ENCODE peak calls at places on chromosomes 12 and 14, in four cellular contexts. One of them, this sample, is unnamed.

GRCh38 chr14:98926151-98926550 is 345.8 kb downstream of the BCL11B start:
- DNase-seq in SK-N-SH: no peak
- DNase-seq in H1: no peak
- DNase-seq in K562: no peak
- DNase-seq in this sample: no peak

GRCh38 chr14:89957791-89958190 is 2.1 kb downstream of the TDP1 start:
- DNase-seq in H1: no peak
- DNase-seq in K562: no peak
- DNase-seq in SK-N-SH: no peak
- DNase-seq in this sample: no peak

GRCh38 chr12:30197392-30198047 is 413.8 kb upstream of the TMTC1 start:
- DNase-seq in H1: no peak
- DNase-seq in SK-N-SH: no peak
- DNase-seq in K562: no peak
- DNase-seq in this sample: no peak

GRCh38 chr14:92572050-92572449 is 58.5 kb downstream of the RIN3 start:
- DNase-seq in K562: no peak
- DNase-seq in SK-N-SH: no peak
- DNase-seq in H1: no peak
- DNase-seq in this sample: no peak

GRCh38 chr12:80313184-80313583 is 130.9 kb upstream of the PTPRQ start:
- DNase-seq in H1: no peak
- DNase-seq in SK-N-SH: no peak
- DNase-seq in K562: no peak
- DNase-seq in this sample: no peak

GRCh38 chr14:24418492-24418873 is 11.0 kb downstream of the CBLN3 start:
- DNase-seq in SK-N-SH: no peak
- DNase-seq in K562: no peak
- DNase-seq in H1: no peak
- DNase-seq in this sample: no peak

GRCh38 chr12:58529897-58530296 is 390.4 kb downstream of the LRIG3 start:
- DNase-seq in K562: no peak
- DNase-seq in SK-N-SH: no peak
- DNase-seq in H1: no peak
- DNase-seq in this sample: no peak

GRCh38 chr12:115078334-115078733 is 394.4 kb upstream of the TBX3 start:
- DNase-seq in SK-N-SH: no peak
- DNase-seq in H1: no peak
- DNase-seq in K562: no peak
- DNase-seq in this sample: no peak

GRCh38 chr12:119594399-119594730 is 791 bp downstream of the TMEM233 start:
- DNase-seq in H1: peak
- DNase-seq in K562: no peak
- DNase-seq in SK-N-SH: peak
- DNase-seq in this sample: no peak

GRCh38 chr12:22459872-22460490 is 84.4 kb downstream of the C2CD5 start:
- DNase-seq in H1: no peak
- DNase-seq in SK-N-SH: peak
- DNase-seq in K562: peak
- DNase-seq in this sample: peak

GRCh38 chr12:92341333-92341691 is 195.7 kb upstream of the BTG1 start:
- DNase-seq in K562: no peak
- DNase-seq in SK-N-SH: no peak
- DNase-seq in H1: no peak
- DNase-seq in this sample: no peak

GRCh38 chr12:26287666-26288408 is 92.5 kb downstream of the SSPN start:
- DNase-seq in H1: no peak
- DNase-seq in SK-N-SH: no peak
- DNase-seq in K562: no peak
- DNase-seq in this sample: peak

GRCh38 chr12:115452751-115453281 is 768.8 kb upstream of the TBX3 start:
- DNase-seq in SK-N-SH: peak
- DNase-seq in K562: no peak
- DNase-seq in H1: peak
- DNase-seq in this sample: no peak

GRCh38 chr12:45324391-45324790 is 108.5 kb downstream of the ANO6 start:
- DNase-seq in SK-N-SH: no peak
- DNase-seq in K562: no peak
- DNase-seq in H1: no peak
- DNase-seq in this sample: no peak

GRCh38 chr14:53285806-53286205 is 132.7 kb upstream of the DDHD1 start:
- DNase-seq in K562: no peak
- DNase-seq in H1: no peak
- DNase-seq in SK-N-SH: no peak
- DNase-seq in this sample: no peak

GRCh38 chr12:67921286-67921685 is 68.0 kb upstream of the IFNG-AS1 start:
- DNase-seq in H1: no peak
- DNase-seq in K562: no peak
- DNase-seq in SK-N-SH: no peak
- DNase-seq in this sample: no peak

GRCh38 chr12:89783321-89784060 is 74.9 kb upstream of the ATP2B1 start:
- DNase-seq in SK-N-SH: no peak
- DNase-seq in K562: no peak
- DNase-seq in H1: no peak
- DNase-seq in this sample: no peak

GRCh38 chr14:104268725-104269436 is 130.5 kb downstream of the KIF26A start:
- DNase-seq in H1: peak
- DNase-seq in K562: no peak
- DNase-seq in SK-N-SH: no peak
- DNase-seq in this sample: no peak

GRCh38 chr12:6773662-6774351 is 1.5 kb downstream of the LAG3 start:
- DNase-seq in H1: no peak
- DNase-seq in K562: peak
- DNase-seq in SK-N-SH: no peak
- DNase-seq in this sample: no peak

GRCh38 chr12:27780612-27781408 is 774 bp upstream of the MANSC4 start:
- DNase-seq in SK-N-SH: peak
- DNase-seq in H1: peak
- DNase-seq in K562: peak
- DNase-seq in this sample: peak

GRCh38 chr12:117037296-117038022 is 61.8 kb downstream of the TESC start:
- DNase-seq in SK-N-SH: no peak
- DNase-seq in H1: no peak
- DNase-seq in K562: no peak
- DNase-seq in this sample: no peak

GRCh38 chr14:36942522-36943245 is 229.7 kb downstream of the SLC25A21 start:
- DNase-seq in SK-N-SH: no peak
- DNase-seq in K562: no peak
- DNase-seq in H1: no peak
- DNase-seq in this sample: no peak

GRCh38 chr14:21539154-21539940 is 13.2 kb upstream of the SALL2 start:
- DNase-seq in H1: no peak
- DNase-seq in K562: no peak
- DNase-seq in SK-N-SH: no peak
- DNase-seq in this sample: no peak

GRCh38 chr14:52061380-52061779 is 7.5 kb downstream of the NID2 start:
- DNase-seq in SK-N-SH: no peak
- DNase-seq in H1: no peak
- DNase-seq in K562: no peak
- DNase-seq in this sample: no peak

GRCh38 chr12:32273712-32274111 is 125.6 kb upstream of the FGD4 start:
- DNase-seq in H1: peak
- DNase-seq in K562: no peak
- DNase-seq in SK-N-SH: no peak
- DNase-seq in this sample: no peak

GRCh38 chr14:70821916-70822705 is 12.8 kb upstream of the MAP3K9 start:
- DNase-seq in H1: peak
- DNase-seq in SK-N-SH: peak
- DNase-seq in K562: peak
- DNase-seq in this sample: peak

GRCh38 chr14:90993792-90994191 is 66.6 kb downstream of the RPS6KA5 start:
- DNase-seq in K562: no peak
- DNase-seq in SK-N-SH: no peak
- DNase-seq in H1: no peak
- DNase-seq in this sample: no peak

GRCh38 chr14:89767861-89768268 is 186.7 kb downstream of the EFCAB11 start:
- DNase-seq in H1: no peak
- DNase-seq in SK-N-SH: peak
- DNase-seq in K562: no peak
- DNase-seq in this sample: peak

GRCh38 chr14:104342435-104343293 is 204.3 kb downstream of the KIF26A start:
- DNase-seq in SK-N-SH: no peak
- DNase-seq in H1: peak
- DNase-seq in K562: no peak
- DNase-seq in this sample: no peak

GRCh38 chr12:51349026-51349425 is 2.5 kb upstream of the CELA1 start:
- DNase-seq in H1: no peak
- DNase-seq in SK-N-SH: no peak
- DNase-seq in K562: no peak
- DNase-seq in this sample: no peak

GRCh38 chr14:95244587-95244986 is 75.1 kb downstream of the CLMN start:
- DNase-seq in K562: no peak
- DNase-seq in SK-N-SH: no peak
- DNase-seq in H1: no peak
- DNase-seq in this sample: no peak

GRCh38 chr12:58819345-58819744 is 101.0 kb downstream of the LRIG3 start:
- DNase-seq in K562: no peak
- DNase-seq in H1: peak
- DNase-seq in SK-N-SH: no peak
- DNase-seq in this sample: no peak

GRCh38 chr12:3004655-3005565 is 45.7 kb downstream of the TEAD4 start:
- DNase-seq in H1: no peak
- DNase-seq in K562: no peak
- DNase-seq in SK-N-SH: peak
- DNase-seq in this sample: no peak

GRCh38 chr12:91144053-91144452 is 32.8 kb upstream of the LUM start:
- DNase-seq in SK-N-SH: no peak
- DNase-seq in K562: no peak
- DNase-seq in H1: no peak
- DNase-seq in this sample: no peak

DNA sequence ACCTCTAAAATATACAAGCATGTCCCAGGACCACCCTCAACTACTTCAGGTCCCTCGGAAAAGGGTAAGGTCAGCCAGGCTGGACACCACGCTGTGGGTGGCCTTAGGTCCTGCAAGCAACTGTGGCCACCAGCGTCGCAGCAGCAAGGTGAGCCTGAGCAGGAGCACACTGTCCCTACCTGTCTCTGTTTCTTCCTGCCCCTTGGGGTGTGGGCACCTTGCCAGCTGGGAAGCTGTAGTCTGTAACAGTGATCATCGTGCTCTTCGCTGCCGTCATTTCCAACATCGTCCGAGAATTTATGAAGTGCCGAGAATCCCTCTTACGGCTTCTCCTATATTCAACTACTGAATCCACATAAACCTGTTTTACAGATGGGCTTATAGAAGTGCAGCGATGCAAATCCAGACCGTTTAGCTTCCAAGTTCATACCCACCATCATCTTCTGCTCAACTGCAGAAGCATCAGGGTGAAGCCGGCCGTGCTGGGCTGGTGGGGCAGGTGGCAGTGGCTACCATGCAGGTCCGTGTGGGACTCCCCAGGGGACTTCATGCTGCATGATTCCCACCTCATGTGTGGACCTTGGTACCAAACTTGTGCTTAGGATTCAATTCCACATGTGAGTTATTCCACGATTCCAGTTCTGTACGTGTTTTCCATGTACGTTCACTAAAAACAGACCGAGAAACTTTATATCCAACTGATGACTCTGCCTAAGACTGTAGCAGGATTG is 361.3 kb upstream of the SFSWAP start:
- DNase-seq in SK-N-SH: no peak
- DNase-seq in H1: no peak
- DNase-seq in K562: no peak
- DNase-seq in this sample: no peak
- TF ChIP-seq JUND in SK-N-SH: no peak
- TF ChIP-seq JUND in H1: no peak
- TF ChIP-seq JUND in K562: no peak
- TF ChIP-seq JUND in this sample: no peak

GRCh38 chr14:39034481-39035296 is 68.3 kb downstream of the SEC23A start:
- DNase-seq in SK-N-SH: peak
- DNase-seq in H1: no peak
- DNase-seq in K562: peak
- DNase-seq in this sample: peak
- TF ChIP-seq JUND in SK-N-SH: no peak
- TF ChIP-seq JUND in H1: no peak
- TF ChIP-seq JUND in K562: no peak
- TF ChIP-seq JUND in this sample: no peak

DNA sequence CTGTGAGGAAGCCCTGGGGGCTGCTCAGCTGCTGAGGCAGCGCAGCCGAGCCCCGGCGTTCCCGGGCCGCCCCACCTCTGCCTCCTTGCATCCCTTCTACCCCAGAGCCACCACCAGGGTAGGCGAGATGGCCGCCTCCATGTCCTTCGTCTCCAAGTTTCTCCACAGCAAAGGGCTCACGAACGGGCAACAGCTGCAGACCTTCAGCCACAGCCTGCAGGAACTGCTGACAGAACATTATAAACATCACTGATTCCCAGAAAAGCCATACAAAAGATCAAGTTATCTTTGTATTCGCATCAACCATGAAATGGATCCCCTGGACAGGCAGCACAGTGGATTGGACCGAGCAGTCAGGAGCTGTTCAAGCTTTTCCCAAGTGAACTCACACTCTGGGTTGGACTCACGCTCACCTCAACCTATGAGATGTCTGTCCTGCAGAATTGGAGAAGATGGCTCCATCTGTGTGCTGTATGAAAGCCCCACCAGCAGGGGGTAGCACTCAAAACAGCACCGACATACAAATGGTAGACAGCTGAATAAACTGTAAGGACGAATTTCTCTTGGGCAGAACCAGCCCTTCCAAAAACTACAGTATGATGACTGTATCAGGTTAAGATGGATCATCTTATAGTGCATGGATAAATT is 19.4 kb upstream of the A2M start:
- DNase-seq in H1: peak
- DNase-seq in SK-N-SH: no peak
- DNase-seq in K562: peak
- DNase-seq in this sample: peak
- TF ChIP-seq JUND in H1: no peak
- TF ChIP-seq JUND in SK-N-SH: no peak
- TF ChIP-seq JUND in K562: no peak
- TF ChIP-seq JUND in this sample: no peak

GRCh38 chr14:42200951-42201350 is 594.3 kb downstream of the LRFN5 start:
- DNase-seq in H1: no peak
- DNase-seq in K562: no peak
- DNase-seq in SK-N-SH: no peak
- DNase-seq in this sample: no peak
- TF ChIP-seq JUND in H1: no peak
- TF ChIP-seq JUND in K562: no peak
- TF ChIP-seq JUND in SK-N-SH: no peak
- TF ChIP-seq JUND in this sample: no peak

GRCh38 chr12:109738209-109738608 is 24.6 kb downstream of the FAM222A start:
- DNase-seq in K562: no peak
- DNase-seq in H1: no peak
- DNase-seq in SK-N-SH: peak
- DNase-seq in this sample: no peak
- TF ChIP-seq JUND in K562: no peak
- TF ChIP-seq JUND in H1: no peak
- TF ChIP-seq JUND in SK-N-SH: no peak
- TF ChIP-seq JUND in this sample: no peak